ENCODE peak calls at places on chromosomes 11 and 22, in four cellular contexts. I is H9, V is H1, K is IMR-90. P is an unnamed sample.

GRCh38 chr11:69396948-69397307 is 84.5 kb upstream of the LINC01488 start:
- DNase-seq in I (no peak), V (no peak), K (no peak), P (no peak)

GRCh38 chr11:68666854-68667253 is 17.5 kb upstream of the GAL start:
- DNase-seq in I (no peak), V (no peak), K (no peak), P (no peak)

GRCh38 chr11:64037027-64037633 is 1.4 kb downstream of the FLRT1 start:
- DNase-seq in I (no peak), V (no peak), K (no peak), P (no peak)

GRCh38 chr11:82738116-82738515 is 4.5 kb upstream of the FAM181B start:
- DNase-seq in I (no peak), V (no peak), K (no peak), P (no peak)

GRCh38 chr22:49670610-49671330 is 156.9 kb downstream of the BRD1 start:
- DNase-seq in I (peak), V (peak), K (no peak), P (peak)

GRCh38 chr11:10325398-10326079 is 20.7 kb downstream of the ADM start:
- DNase-seq in I (no peak), V (no peak), K (peak), P (no peak)

GRCh38 chr22:24950272-24950902 is 2.1 kb upstream of the KIAA1671 start:
- DNase-seq in I (peak), V (peak), K (peak), P (peak)

GRCh38 chr22:45948081-45948648 is 28.8 kb downstream of the WNT7B start:
- DNase-seq in I (no peak), V (no peak), K (no peak), P (no peak)

GRCh38 chr11:69948256-69949141 is 129.3 kb upstream of the FGF3 start:
- DNase-seq in I (peak), V (peak), K (peak), P (peak)

GRCh38 chr11:117584056-117584830 is 212.8 kb downstream of the DSCAML1 start:
- DNase-seq in I (no peak), V (no peak), K (peak), P (no peak)

GRCh38 chr11:11011617-11012016 is 153.8 kb upstream of the ZBED5 start:
- DNase-seq in I (no peak), V (no peak), K (no peak), P (no peak)

GRCh38 chr11:131758726-131759125 is 388.3 kb downstream of the NTM start:
- DNase-seq in I (no peak), V (no peak), K (no peak), P (no peak)

GRCh38 chr11:72347691-72348090 is 86.6 kb downstream of the CLPB start:
- DNase-seq in I (no peak), V (no peak), K (no peak), P (no peak)

GRCh38 chr22:40183029-40183581 is 5.4 kb downstream of the TNRC6B start:
- DNase-seq in I (no peak), V (no peak), K (peak), P (peak)

GRCh38 chr11:70913715-70914231 is 338.6 kb downstream of the SHANK2 start:
- DNase-seq in I (no peak), V (peak), K (no peak), P (peak)

GRCh38 chr11:67045314-67045713 is 11.3 kb upstream of the RHOD start:
- DNase-seq in I (no peak), V (no peak), K (peak), P (no peak)

GRCh38 chr11:12410006-12410728 is 32.8 kb downstream of the PARVA start:
- DNase-seq in I (peak), V (peak), K (peak), P (peak)

GRCh38 chr22:28656156-28656555 is 23.5 kb downstream of the TTC28 start:
- DNase-seq in I (no peak), V (no peak), K (no peak), P (peak)

GRCh38 chr22:42078469-42079318 is 806 bp upstream of the SMDT1 start:
- DNase-seq in I (peak), V (no peak), K (no peak), P (no peak)

GRCh38 chr11:1826552-1827094 is 8.2 kb upstream of the SYT8 start:
- DNase-seq in I (peak), V (no peak), K (peak), P (peak)

GRCh38 chr11:11777897-11778296 is 63.9 kb upstream of the USP47 start:
- DNase-seq in I (no peak), V (no peak), K (no peak), P (no peak)

GRCh38 chr11:8963569-8964323 is 496 bp downstream of the TMEM9B start:
- DNase-seq in I (peak), V (peak), K (no peak), P (peak)

DNA sequence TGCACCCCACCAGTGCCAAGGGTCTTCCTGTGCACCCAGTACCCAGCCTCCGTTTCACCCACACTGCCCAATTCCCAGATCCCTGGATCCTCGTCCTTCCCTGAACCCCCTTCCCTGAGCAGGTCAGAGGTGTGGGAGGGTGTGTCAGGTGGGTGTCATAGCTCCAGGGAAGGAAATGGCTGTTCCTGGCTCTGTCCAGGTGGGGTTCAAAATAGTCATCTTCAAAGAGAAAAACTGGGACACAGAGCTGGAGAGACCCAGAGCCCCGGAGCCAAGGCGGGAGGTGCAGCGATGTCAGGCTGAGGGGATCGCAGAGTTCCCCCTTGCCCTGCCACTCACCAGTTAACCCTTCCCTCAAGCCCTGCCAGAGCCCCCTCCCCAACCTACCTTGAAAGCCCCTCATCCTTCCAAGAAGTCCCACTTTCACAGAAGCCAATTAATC is 698 bp downstream of the C1QTNF4 start:
- DNase-seq in I (no peak), V (no peak), K (no peak), P (no peak)
- H2BK15ac ChIP-seq in I (no peak), V (no peak), K (no peak), P (no peak)

GRCh38 chr11:74237541-74237940 is 66.5 kb downstream of the PPME1 start:
- DNase-seq in I (no peak), V (no peak), K (peak), P (no peak)

GRCh38 chr11:74233683-74234082 is 62.6 kb downstream of the PPME1 start:
- DNase-seq in I (no peak), V (no peak), K (no peak), P (no peak)

GRCh38 chr11:74235121-74235520 is 64.0 kb downstream of the PPME1 start:
- DNase-seq in I (no peak), V (no peak), K (no peak), P (no peak)

GRCh38 chr11:74226907-74227306 is 55.8 kb downstream of the PPME1 start:
- DNase-seq in I (no peak), V (no peak), K (no peak), P (peak)

GRCh38 chr11:74232316-74232950 is 61.3 kb downstream of the PPME1 start:
- DNase-seq in I (no peak), V (no peak), K (no peak), P (no peak)
- H4K5ac ChIP-seq in I (no peak), V (no peak), K (no peak), P (no peak)

DNA sequence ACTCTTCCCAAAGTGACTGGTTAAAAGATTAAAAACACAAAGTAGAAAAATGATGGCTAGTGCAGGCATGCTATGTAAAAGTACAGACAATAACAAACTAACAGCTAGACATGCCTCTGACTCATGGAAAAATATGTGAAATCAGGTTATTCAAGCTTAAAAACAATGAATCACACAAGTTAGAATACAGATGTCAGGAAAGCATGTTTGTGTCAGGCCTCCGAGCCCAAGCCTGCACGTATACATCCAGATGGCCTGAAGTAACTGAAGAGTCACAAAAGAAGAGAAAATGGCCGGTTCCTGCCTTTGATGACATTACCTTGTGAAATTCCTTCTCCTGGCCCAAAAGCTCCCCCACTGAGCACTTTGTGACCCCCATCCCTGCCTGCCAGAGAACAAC is 110.1 kb downstream of the NOX4 start:
- DNase-seq in I (no peak), V (no peak), K (peak), P (peak)
- H2BK5ac ChIP-seq in I (no peak), V (no peak), K (peak), P (no peak)

GRCh38 chr11:60871378-60872061 is 4.2 kb downstream of the ZP1 start:
- DNase-seq in I (no peak), V (no peak), K (peak), P (no peak)
- H2BK15ac ChIP-seq in I (no peak), V (no peak), K (peak), P (no peak)

GRCh38 chr11:121221801-121222200 is 70.8 kb upstream of the SC5D start:
- DNase-seq in I (no peak), V (no peak), K (no peak), P (no peak)

GRCh38 chr11:121229495-121229894 is 63.1 kb upstream of the SC5D start:
- DNase-seq in I (no peak), V (no peak), K (no peak), P (no peak)

GRCh38 chr11:121225402-121225801 is 67.2 kb upstream of the SC5D start:
- DNase-seq in I (no peak), V (no peak), K (no peak), P (no peak)

GRCh38 chr11:121231576-121232278 is 60.8 kb upstream of the SC5D start:
- DNase-seq in I (no peak), V (no peak), K (no peak), P (no peak)

GRCh38 chr11:121226415-121227263 is 65.9 kb upstream of the SC5D start:
- DNase-seq in I (no peak), V (no peak), K (no peak), P (no peak)
- H4K5ac ChIP-seq in I (no peak), V (no peak), K (no peak), P (no peak)

GRCh38 chr11:236774-237767 is at the start of gene PSMD13:
- DNase-seq in I (peak), V (peak), K (peak), P (peak)
- H2BK5ac ChIP-seq in I (no peak), V (peak), K (peak), P (no peak)